ENCODE peak calls at places on chromosomes 3 and 15, in seven cellular contexts. S is stomach; I is naive thymus-derived CD4-positive, alpha-beta T cell; K is CD4-positive, alpha-beta memory T cell; W is hippocampal formation; Q is activated naive CD4-positive, alpha-beta T cell treated with anti-CD3 and anti-CD28 coated beads, Interleukin-2, amount 10 ng/mL, durations not matched to agents 7 days and 5 days; L is MCF 10A. D is an unnamed sample.
A peak's percentile ranks its signal among the peaks of the same experiment; 100 is the strongest.

GRCh38 chr3:46021516-46021915 is 5.8 kb downstream of the XCR1 start:
- DNase-seq in S (no peak), W (no peak), K (no peak), I (no peak), Q (no peak), L (no peak), D (no peak)

GRCh38 chr15:82810863-82811421 is 1.5 kb downstream of the WHAMM start:
- DNase-seq in L (peak; percentile 8), I (peak; percentile 59), W (no peak), S (no peak), K (peak; percentile 87), Q (peak; percentile 71), D (no peak)

GRCh38 chr3:177473184-177473583 is 275.9 kb upstream of the TBL1XR1 start:
- DNase-seq in I (no peak), Q (no peak), S (no peak), W (no peak), K (no peak), L (no peak), D (no peak)

GRCh38 chr3:58006661-58007060 is 1.6 kb upstream of the FLNB start:
- DNase-seq in K (no peak), I (no peak), W (no peak), L (peak; percentile 63), Q (no peak), S (no peak), D (no peak)

GRCh38 chr15:39213385-39213840 is 367.5 kb upstream of the THBS1 start:
- DNase-seq in Q (no peak), S (peak; percentile 38), I (no peak), K (no peak), L (peak; percentile 63), W (no peak), D (peak; percentile 13)

GRCh38 chr15:66843581-66843980 is 141.5 kb downstream of the SMAD6 start:
- DNase-seq in K (no peak), L (no peak), W (no peak), S (no peak), Q (no peak), I (no peak), D (no peak)

GRCh38 chr3:123086110-123086642 is 19.4 kb downstream of the PDIA5 start:
- DNase-seq in I (no peak), L (no peak), K (no peak), W (no peak), S (no peak), Q (no peak), D (no peak)

GRCh38 chr15:68713874-68714273 is 106.8 kb downstream of the ANP32A start:
- DNase-seq in S (no peak), W (no peak), I (no peak), Q (no peak), L (no peak), K (no peak), D (no peak)

GRCh38 chr15:43370310-43370974 is 401 bp downstream of the ZSCAN29 start:
- DNase-seq in S (peak; percentile 28), L (no peak), K (no peak), Q (no peak), W (no peak), I (no peak), D (no peak)

GRCh38 chr3:67790043-67790442 is 135.6 kb upstream of the SUCLG2 start:
- DNase-seq in I (peak; percentile 66), S (peak; percentile 52), W (no peak), Q (peak; percentile 71), K (peak; percentile 56), L (peak; percentile 70), D (no peak)

D was measured in putamen.